ENCODE peak calls at places on chromosomes 5 and 9, in nine cellular contexts. One of them, this sample, is unnamed.

GRCh38 chr5:57513785-57514184 is 31.2 kb upstream of the ACTBL2 start:
- DNase-seq in NCI-H1417: no peak
- DNase-seq in NCI-H1105: no peak
- DNase-seq in GM13977: no peak
- DNase-seq in AG10803: no peak
- DNase-seq in brain microvascular endothelial cell: no peak
- DNase-seq in suprapubic skin: no peak
- DNase-seq in activated CD8-positive, alpha-beta memory T cell treated with anti-CD3 and anti-CD28 coated beads for 24 hours: no peak
- DNase-seq in T-helper 9 cell: no peak
- DNase-seq in this sample: no peak

GRCh38 chr9:130680836-130681768 is 12.5 kb upstream of the EXOSC2 start:
- DNase-seq in brain microvascular endothelial cell: peak
- DNase-seq in T-helper 9 cell: no peak
- DNase-seq in NCI-H1105: peak
- DNase-seq in GM13977: peak
- DNase-seq in NCI-H1417: peak
- DNase-seq in activated CD8-positive, alpha-beta memory T cell treated with anti-CD3 and anti-CD28 coated beads for 24 hours: peak
- DNase-seq in AG10803: peak
- DNase-seq in suprapubic skin: no peak
- DNase-seq in this sample: peak

GRCh38 chr5:39519566-39520231 is 94.9 kb upstream of the DAB2 start:
- DNase-seq in suprapubic skin: no peak
- DNase-seq in activated CD8-positive, alpha-beta memory T cell treated with anti-CD3 and anti-CD28 coated beads for 24 hours: no peak
- DNase-seq in T-helper 9 cell: no peak
- DNase-seq in NCI-H1417: no peak
- DNase-seq in AG10803: peak
- DNase-seq in NCI-H1105: no peak
- DNase-seq in GM13977: no peak
- DNase-seq in brain microvascular endothelial cell: no peak
- DNase-seq in this sample: peak

GRCh38 chr5:124782262-124782661 is 35.8 kb upstream of the ZNF608 start:
- DNase-seq in AG10803: no peak
- DNase-seq in GM13977: no peak
- DNase-seq in brain microvascular endothelial cell: no peak
- DNase-seq in NCI-H1417: no peak
- DNase-seq in T-helper 9 cell: no peak
- DNase-seq in NCI-H1105: no peak
- DNase-seq in suprapubic skin: no peak
- DNase-seq in activated CD8-positive, alpha-beta memory T cell treated with anti-CD3 and anti-CD28 coated beads for 24 hours: no peak
- DNase-seq in this sample: no peak

GRCh38 chr9:112180387-112180881 is 5.3 kb upstream of the SUSD1 start:
- DNase-seq in brain microvascular endothelial cell: no peak
- DNase-seq in NCI-H1105: no peak
- DNase-seq in T-helper 9 cell: peak
- DNase-seq in suprapubic skin: no peak
- DNase-seq in NCI-H1417: no peak
- DNase-seq in activated CD8-positive, alpha-beta memory T cell treated with anti-CD3 and anti-CD28 coated beads for 24 hours: peak
- DNase-seq in AG10803: peak
- DNase-seq in GM13977: peak
- DNase-seq in this sample: peak

GRCh38 chr9:111983484-111983908 is 86.9 kb downstream of the UGCG start:
- DNase-seq in NCI-H1105: no peak
- DNase-seq in brain microvascular endothelial cell: no peak
- DNase-seq in suprapubic skin: peak
- DNase-seq in T-helper 9 cell: no peak
- DNase-seq in GM13977: peak
- DNase-seq in AG10803: no peak
- DNase-seq in activated CD8-positive, alpha-beta memory T cell treated with anti-CD3 and anti-CD28 coated beads for 24 hours: no peak
- DNase-seq in NCI-H1417: no peak
- DNase-seq in this sample: no peak

GRCh38 chr5:23419115-23419514 is 88.3 kb upstream of the PRDM9 start:
- DNase-seq in brain microvascular endothelial cell: no peak
- DNase-seq in NCI-H1105: peak
- DNase-seq in suprapubic skin: no peak
- DNase-seq in T-helper 9 cell: no peak
- DNase-seq in AG10803: no peak
- DNase-seq in activated CD8-positive, alpha-beta memory T cell treated with anti-CD3 and anti-CD28 coated beads for 24 hours: no peak
- DNase-seq in NCI-H1417: peak
- DNase-seq in GM13977: no peak
- DNase-seq in this sample: no peak

GRCh38 chr9:137550241-137550621 is at the start of gene PNPLA7:
- DNase-seq in AG10803: peak
- DNase-seq in NCI-H1417: peak
- DNase-seq in activated CD8-positive, alpha-beta memory T cell treated with anti-CD3 and anti-CD28 coated beads for 24 hours: peak
- DNase-seq in T-helper 9 cell: peak
- DNase-seq in NCI-H1105: peak
- DNase-seq in suprapubic skin: peak
- DNase-seq in brain microvascular endothelial cell: peak
- DNase-seq in GM13977: peak
- DNase-seq in this sample: peak

GRCh38 chr5:66872688-66873333 is 276.6 kb downstream of the MAST4 start:
- DNase-seq in brain microvascular endothelial cell: no peak
- DNase-seq in NCI-H1417: no peak
- DNase-seq in activated CD8-positive, alpha-beta memory T cell treated with anti-CD3 and anti-CD28 coated beads for 24 hours: no peak
- DNase-seq in NCI-H1105: no peak
- DNase-seq in T-helper 9 cell: no peak
- DNase-seq in GM13977: no peak
- DNase-seq in suprapubic skin: no peak
- DNase-seq in AG10803: no peak
- DNase-seq in this sample: no peak

GRCh38 chr5:8829322-8830029 is 716.4 kb downstream of the SEMA5A start:
- DNase-seq in suprapubic skin: no peak
- DNase-seq in T-helper 9 cell: no peak
- DNase-seq in activated CD8-positive, alpha-beta memory T cell treated with anti-CD3 and anti-CD28 coated beads for 24 hours: no peak
- DNase-seq in NCI-H1417: no peak
- DNase-seq in NCI-H1105: no peak
- DNase-seq in brain microvascular endothelial cell: peak
- DNase-seq in GM13977: no peak
- DNase-seq in AG10803: peak
- DNase-seq in this sample: peak

GRCh38 chr5:56278267-56278826 is 45.2 kb upstream of the ANKRD55 start:
- DNase-seq in AG10803: peak
- DNase-seq in activated CD8-positive, alpha-beta memory T cell treated with anti-CD3 and anti-CD28 coated beads for 24 hours: no peak
- DNase-seq in NCI-H1417: no peak
- DNase-seq in GM13977: no peak
- DNase-seq in suprapubic skin: no peak
- DNase-seq in brain microvascular endothelial cell: peak
- DNase-seq in NCI-H1105: no peak
- DNase-seq in T-helper 9 cell: no peak
- DNase-seq in this sample: peak

GRCh38 chr9:124621371-124622328 is 114.5 kb upstream of the NR5A1 start:
- DNase-seq in T-helper 9 cell: no peak
- DNase-seq in AG10803: peak
- DNase-seq in NCI-H1417: no peak
- DNase-seq in brain microvascular endothelial cell: peak
- DNase-seq in suprapubic skin: no peak
- DNase-seq in GM13977: no peak
- DNase-seq in NCI-H1105: no peak
- DNase-seq in activated CD8-positive, alpha-beta memory T cell treated with anti-CD3 and anti-CD28 coated beads for 24 hours: no peak
- DNase-seq in this sample: peak

GRCh38 chr5:171549259-171549658 is 129.8 kb downstream of the FGF18 start:
- DNase-seq in brain microvascular endothelial cell: no peak
- DNase-seq in GM13977: no peak
- DNase-seq in NCI-H1105: no peak
- DNase-seq in T-helper 9 cell: no peak
- DNase-seq in AG10803: no peak
- DNase-seq in suprapubic skin: no peak
- DNase-seq in activated CD8-positive, alpha-beta memory T cell treated with anti-CD3 and anti-CD28 coated beads for 24 hours: no peak
- DNase-seq in NCI-H1417: no peak
- DNase-seq in this sample: no peak

GRCh38 chr9:18184034-18184800 is 289.7 kb upstream of the ADAMTSL1 start:
- DNase-seq in suprapubic skin: no peak
- DNase-seq in T-helper 9 cell: no peak
- DNase-seq in NCI-H1105: no peak
- DNase-seq in activated CD8-positive, alpha-beta memory T cell treated with anti-CD3 and anti-CD28 coated beads for 24 hours: no peak
- DNase-seq in AG10803: peak
- DNase-seq in NCI-H1417: no peak
- DNase-seq in GM13977: no peak
- DNase-seq in brain microvascular endothelial cell: no peak
- DNase-seq in this sample: no peak

GRCh38 chr9:137972988-137973470 is 95.4 kb downstream of the CACNA1B start:
- DNase-seq in GM13977: no peak
- DNase-seq in T-helper 9 cell: no peak
- DNase-seq in brain microvascular endothelial cell: no peak
- DNase-seq in NCI-H1417: no peak
- DNase-seq in suprapubic skin: no peak
- DNase-seq in AG10803: no peak
- DNase-seq in NCI-H1105: no peak
- DNase-seq in activated CD8-positive, alpha-beta memory T cell treated with anti-CD3 and anti-CD28 coated beads for 24 hours: no peak
- DNase-seq in this sample: no peak

GRCh38 chr9:7376213-7376612 is 423.4 kb downstream of the DMAC1 start:
- DNase-seq in NCI-H1417: no peak
- DNase-seq in brain microvascular endothelial cell: no peak
- DNase-seq in activated CD8-positive, alpha-beta memory T cell treated with anti-CD3 and anti-CD28 coated beads for 24 hours: no peak
- DNase-seq in AG10803: peak
- DNase-seq in NCI-H1105: no peak
- DNase-seq in GM13977: no peak
- DNase-seq in suprapubic skin: no peak
- DNase-seq in T-helper 9 cell: no peak
- DNase-seq in this sample: no peak

GRCh38 chr5:74028406-74028805 is 402.4 kb downstream of the ARHGEF28 start:
- DNase-seq in T-helper 9 cell: no peak
- DNase-seq in brain microvascular endothelial cell: no peak
- DNase-seq in suprapubic skin: no peak
- DNase-seq in GM13977: no peak
- DNase-seq in AG10803: no peak
- DNase-seq in NCI-H1417: no peak
- DNase-seq in activated CD8-positive, alpha-beta memory T cell treated with anti-CD3 and anti-CD28 coated beads for 24 hours: no peak
- DNase-seq in NCI-H1105: no peak
- DNase-seq in this sample: no peak

GRCh38 chr9:95268681-95269080 is 48.8 kb downstream of the FANCC start:
- DNase-seq in T-helper 9 cell: no peak
- DNase-seq in GM13977: peak
- DNase-seq in suprapubic skin: no peak
- DNase-seq in NCI-H1417: peak
- DNase-seq in brain microvascular endothelial cell: peak
- DNase-seq in NCI-H1105: peak
- DNase-seq in activated CD8-positive, alpha-beta memory T cell treated with anti-CD3 and anti-CD28 coated beads for 24 hours: no peak
- DNase-seq in AG10803: peak
- DNase-seq in this sample: peak

GRCh38 chr5:151903243-151903653 is 21.4 kb downstream of the GLRA1 start:
- DNase-seq in NCI-H1105: no peak
- DNase-seq in GM13977: peak
- DNase-seq in T-helper 9 cell: no peak
- DNase-seq in brain microvascular endothelial cell: no peak
- DNase-seq in NCI-H1417: no peak
- DNase-seq in AG10803: no peak
- DNase-seq in suprapubic skin: no peak
- DNase-seq in activated CD8-positive, alpha-beta memory T cell treated with anti-CD3 and anti-CD28 coated beads for 24 hours: no peak
- DNase-seq in this sample: no peak

GRCh38 chr9:101455656-101456235 is 20.2 kb upstream of the ALDOB start:
- DNase-seq in GM13977: no peak
- DNase-seq in AG10803: peak
- DNase-seq in T-helper 9 cell: no peak
- DNase-seq in NCI-H1105: no peak
- DNase-seq in brain microvascular endothelial cell: peak
- DNase-seq in NCI-H1417: no peak
- DNase-seq in suprapubic skin: no peak
- DNase-seq in activated CD8-positive, alpha-beta memory T cell treated with anti-CD3 and anti-CD28 coated beads for 24 hours: no peak
- DNase-seq in this sample: peak

GRCh38 chr5:103425686-103426454 is 136.7 kb downstream of the NUDT12 start:
- DNase-seq in brain microvascular endothelial cell: peak
- DNase-seq in GM13977: no peak
- DNase-seq in suprapubic skin: no peak
- DNase-seq in AG10803: peak
- DNase-seq in NCI-H1105: no peak
- DNase-seq in T-helper 9 cell: no peak
- DNase-seq in activated CD8-positive, alpha-beta memory T cell treated with anti-CD3 and anti-CD28 coated beads for 24 hours: no peak
- DNase-seq in NCI-H1417: no peak
- DNase-seq in this sample: peak

GRCh38 chr5:178801021-178801420 is 58.7 kb upstream of the ZNF354B start:
- DNase-seq in brain microvascular endothelial cell: no peak
- DNase-seq in GM13977: no peak
- DNase-seq in activated CD8-positive, alpha-beta memory T cell treated with anti-CD3 and anti-CD28 coated beads for 24 hours: no peak
- DNase-seq in T-helper 9 cell: no peak
- DNase-seq in NCI-H1105: no peak
- DNase-seq in NCI-H1417: no peak
- DNase-seq in AG10803: no peak
- DNase-seq in suprapubic skin: no peak
- DNase-seq in this sample: no peak

This sample was measured in GM23248.